ENCODE peak calls at places on chromosomes 3 and 15, in six cellular contexts. S, V, N, K, H and B are unnamed samples.

GRCh38 chr3:134860141-134860540 is 65.1 kb downstream of the EPHB1 start:
- DNase-seq in S (no peak), V (no peak), N (no peak), K (no peak), H (no peak), B (no peak)

GRCh38 chr3:97189835-97190234 is 375.4 kb downstream of the EPHA6 start:
- DNase-seq in S (no peak), V (no peak), N (no peak), K (no peak), H (no peak), B (no peak)

GRCh38 chr3:60456180-60456579 is 795.1 kb downstream of the FHIT start:
- DNase-seq in S (no peak), V (no peak), N (no peak), K (no peak), H (no peak), B (no peak)

GRCh38 chr3:156448300-156448699 is 106.6 kb downstream of the SSR3 start:
- DNase-seq in S (peak), V (peak), N (peak), K (no peak), H (peak), B (peak)

GRCh38 chr3:125367403-125368230 is 7.5 kb downstream of the ZNF148 start:
- DNase-seq in S (no peak), V (no peak), N (peak), K (no peak), H (no peak), B (no peak)

GRCh38 chr15:67133738-67134576 is 68.6 kb downstream of the SMAD3 start:
- DNase-seq in S (peak), V (peak), N (peak), K (no peak), H (peak), B (peak)

GRCh38 chr3:33751320-33751719 is 33.3 kb upstream of the CLASP2 start:
- DNase-seq in S (no peak), V (no peak), N (no peak), K (no peak), H (no peak), B (no peak)

GRCh38 chr15:58229297-58229768 is 91.2 kb downstream of the AQP9 start:
- DNase-seq in S (no peak), V (no peak), N (peak), K (no peak), H (no peak), B (no peak)

GRCh38 chr3:157088506-157089454 is 71.2 kb downstream of the CCNL1 start:
- DNase-seq in S (peak), V (peak), N (peak), K (peak), H (peak), B (peak)

GRCh38 chr3:33645060-33645841 is 72.8 kb downstream of the CLASP2 start:
- DNase-seq in S (peak), V (no peak), N (peak), K (no peak), H (peak), B (peak)

GRCh38 chr15:74414603-74415338 is 19.0 kb downstream of the SEMA7A start:
- DNase-seq in S (no peak), V (no peak), N (no peak), K (no peak), H (no peak), B (no peak)

GRCh38 chr3:175208316-175208715 is 349.2 kb downstream of the NAALADL2 start:
- DNase-seq in S (no peak), V (no peak), N (peak), K (no peak), H (no peak), B (no peak)

GRCh38 chr3:48989796-48990635 is at the start of gene P4HTM:
- DNase-seq in S (peak), V (peak), N (peak), K (peak), H (peak), B (peak)

GRCh38 chr3:71416868-71417267 is 166.7 kb downstream of the FOXP1 start:
- DNase-seq in S (peak), V (no peak), N (no peak), K (no peak), H (no peak), B (no peak)

GRCh38 chr3:98779936-98780335 is 16.8 kb downstream of the ST3GAL6 start:
- DNase-seq in S (no peak), V (no peak), N (peak), K (no peak), H (peak), B (peak)

GRCh38 chr15:31434418-31435255 is 108.0 kb downstream of the KLF13 start:
- DNase-seq in S (peak), V (peak), N (peak), K (peak), H (peak), B (peak)

GRCh38 chr3:19945405-19946290 is 1.2 kb upstream of the RAB5A start:
- DNase-seq in S (no peak), V (no peak), N (no peak), K (no peak), H (no peak), B (no peak)

GRCh38 chr3:174206607-174207192 is 652.4 kb upstream of the NAALADL2 start:
- DNase-seq in S (no peak), V (no peak), N (no peak), K (no peak), H (no peak), B (no peak)

GRCh38 chr15:72227720-72228119 is 3.3 kb downstream of the PKM start:
- DNase-seq in S (no peak), V (no peak), N (no peak), K (no peak), H (no peak), B (no peak)

GRCh38 chr15:90606641-90607040 is 76.9 kb downstream of the CRTC3 start:
- DNase-seq in S (no peak), V (no peak), N (no peak), K (no peak), H (no peak), B (no peak)

GRCh38 chr3:8777201-8777977 is 8.0 kb upstream of the OXTR start:
- DNase-seq in S (no peak), V (no peak), N (peak), K (no peak), H (no peak), B (no peak)

GRCh38 chr3:197356275-197356674 is 57.9 kb upstream of the DLG1 start:
- DNase-seq in S (no peak), V (no peak), N (no peak), K (no peak), H (no peak), B (no peak)

GRCh38 chr3:36868614-36869436 is 76.0 kb downstream of the TRANK1 start:
- DNase-seq in S (peak), V (peak), N (peak), K (peak), H (peak), B (peak)

GRCh38 chr3:123728014-123728413 is 143.2 kb upstream of the HACD2 start:
- DNase-seq in S (no peak), V (no peak), N (peak), K (no peak), H (no peak), B (no peak)

GRCh38 chr15:74489518-74490338 is 28.8 kb upstream of the UBL7 start:
- DNase-seq in S (peak), V (peak), N (peak), K (no peak), H (peak), B (peak)

GRCh38 chr3:64578384-64578783 is 109.4 kb downstream of the ADAMTS9 start:
- DNase-seq in S (no peak), V (no peak), N (no peak), K (no peak), H (peak), B (peak)

GRCh38 chr3:141401584-141402475 is 33.5 kb downstream of the ZBTB38 start:
- DNase-seq in S (peak), V (peak), N (no peak), K (no peak), H (no peak), B (no peak)
- H3K4me3 ChIP-seq in S (peak), V (peak), N (peak), K (peak), H (peak), B (peak)

DNA sequence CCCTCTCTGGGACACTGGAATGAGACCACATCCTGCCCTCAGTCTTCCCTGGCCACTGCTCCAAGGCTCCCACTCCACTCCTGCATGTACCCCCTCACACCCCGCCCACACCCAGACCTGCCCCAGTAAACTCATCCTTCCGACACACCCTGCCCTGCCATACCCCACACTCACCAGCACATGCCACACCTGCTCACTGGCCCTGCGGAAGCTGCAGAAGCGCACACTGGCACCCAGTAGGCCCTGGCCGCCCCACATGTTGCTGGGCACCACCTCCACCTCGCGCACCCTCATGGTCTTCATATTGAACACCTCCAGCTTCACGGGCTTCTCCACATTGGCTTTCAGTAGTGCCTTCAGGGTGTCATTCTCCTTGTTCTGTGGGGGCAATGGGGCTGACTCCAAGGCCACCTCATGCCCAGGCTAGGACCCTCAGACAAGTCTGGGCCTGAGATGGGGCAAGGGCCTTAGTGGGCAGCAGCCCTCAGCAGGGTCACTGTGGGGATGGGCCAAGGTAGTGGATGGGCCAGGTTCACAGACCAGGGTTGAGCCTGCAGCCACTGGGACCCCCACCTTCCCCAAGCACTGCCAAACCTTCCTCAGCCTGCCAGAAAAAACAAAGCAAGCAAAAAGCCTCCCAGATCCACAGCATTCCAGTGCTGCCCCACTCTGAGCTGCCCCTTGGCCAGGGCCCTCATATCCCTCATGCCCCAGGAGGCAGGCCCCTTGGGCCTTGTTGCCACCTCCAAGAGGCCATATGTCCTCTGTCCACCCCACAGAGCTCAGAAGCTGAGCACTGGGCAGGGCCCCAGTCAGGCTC is 4.7 kb downstream of the GORASP1 start:
- DNase-seq in S (no peak), V (no peak), N (no peak), K (no peak), H (no peak), B (no peak)
- H3K27ac ChIP-seq in S (no peak), V (no peak), N (no peak), K (no peak), H (no peak), B (no peak)

DNA sequence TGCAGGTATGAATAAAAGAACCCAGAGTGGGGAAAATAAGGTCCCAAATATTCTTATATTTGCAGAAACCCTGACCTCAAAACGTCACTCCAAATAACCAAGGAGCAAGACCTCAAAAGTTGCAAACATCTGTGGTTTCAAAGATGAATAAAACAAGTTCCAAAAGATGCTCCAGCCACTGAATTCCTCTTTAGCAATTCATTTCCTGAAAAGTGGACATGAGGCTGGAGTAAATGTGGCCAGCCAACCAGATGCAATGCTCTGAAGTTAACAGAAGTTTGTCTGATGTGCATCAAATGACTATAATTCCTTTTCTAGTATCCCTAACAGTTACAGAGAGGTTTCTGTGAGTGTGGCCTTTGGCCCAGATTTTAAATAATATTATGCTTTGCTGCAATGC is 71.2 kb upstream of the WNT5A start:
- DNase-seq in S (no peak), V (no peak), N (peak), K (no peak), H (no peak), B (peak)
- H3K4me3 ChIP-seq in S (no peak), V (no peak), N (no peak), K (no peak), H (no peak), B (no peak)

GRCh38 chr3:152270145-152270870 is 1.6 kb downstream of the MBNL1 start:
- DNase-seq in S (no peak), V (no peak), N (no peak), K (no peak), H (peak), B (no peak)

GRCh38 chr3:152271465-152272035 is 2.8 kb downstream of the MBNL1 start:
- DNase-seq in S (no peak), V (no peak), N (no peak), K (no peak), H (peak), B (no peak)

GRCh38 chr3:152269423-152270144 is 855 bp downstream of the MBNL1 start:
- DNase-seq in S (peak), V (peak), N (peak), K (peak), H (peak), B (peak)

GRCh38 chr3:152272771-152273242 is 4.1 kb downstream of the MBNL1 start:
- DNase-seq in S (no peak), V (no peak), N (peak), K (peak), H (peak), B (peak)

GRCh38 chr3:152270944-152271343 is 2.2 kb downstream of the MBNL1 start:
- DNase-seq in S (no peak), V (no peak), N (no peak), K (no peak), H (peak), B (no peak)
- H3K27ac ChIP-seq in S (peak), V (peak), N (peak), K (no peak), H (peak), B (peak)

DNA sequence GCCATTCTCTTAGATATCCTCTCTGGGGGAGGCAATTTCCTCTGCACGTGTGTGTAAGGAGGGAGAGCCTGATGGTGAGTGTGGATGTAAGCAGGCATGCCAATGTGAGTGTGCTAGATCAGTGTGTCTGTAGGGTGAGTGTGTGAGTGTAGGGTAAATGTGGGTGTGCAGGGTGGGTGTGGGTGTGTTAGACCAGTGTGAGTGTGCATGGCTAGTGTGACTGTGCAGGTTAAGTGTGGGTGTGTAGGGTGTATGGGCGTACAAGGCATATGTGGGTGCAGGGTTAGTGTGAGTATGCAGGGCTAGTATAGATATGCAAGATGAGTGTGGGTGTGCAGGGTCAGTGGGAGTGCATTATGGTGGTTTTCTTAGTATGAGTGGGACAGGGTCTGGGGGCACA is 48.4 kb downstream of the ATP2B2 start:
- DNase-seq in S (no peak), V (no peak), N (no peak), K (no peak), H (no peak), B (no peak)
- H3K4me3 ChIP-seq in S (no peak), V (no peak), N (no peak), K (no peak), H (no peak), B (no peak)

GRCh38 chr3:4656646-4657318 is 163.6 kb downstream of the ITPR1 start:
- DNase-seq in S (no peak), V (no peak), N (no peak), K (no peak), H (peak), B (no peak)
- H3K27ac ChIP-seq in S (no peak), V (no peak), N (no peak), K (no peak), H (peak), B (no peak)

GRCh38 chr3:62144482-62144881 is 228.9 kb downstream of the FEZF2 start:
- DNase-seq in S (no peak), V (no peak), N (no peak), K (no peak), H (peak), B (no peak)
- H3K4me3 ChIP-seq in S (no peak), V (no peak), N (no peak), K (no peak), H (no peak), B (no peak)

GRCh38 chr15:81301385-81301784 is 22.6 kb downstream of the STARD5 start:
- DNase-seq in S (no peak), V (no peak), N (no peak), K (no peak), H (no peak), B (no peak)
- H3K27ac ChIP-seq in S (peak), V (no peak), N (no peak), K (no peak), H (no peak), B (no peak)

DNA sequence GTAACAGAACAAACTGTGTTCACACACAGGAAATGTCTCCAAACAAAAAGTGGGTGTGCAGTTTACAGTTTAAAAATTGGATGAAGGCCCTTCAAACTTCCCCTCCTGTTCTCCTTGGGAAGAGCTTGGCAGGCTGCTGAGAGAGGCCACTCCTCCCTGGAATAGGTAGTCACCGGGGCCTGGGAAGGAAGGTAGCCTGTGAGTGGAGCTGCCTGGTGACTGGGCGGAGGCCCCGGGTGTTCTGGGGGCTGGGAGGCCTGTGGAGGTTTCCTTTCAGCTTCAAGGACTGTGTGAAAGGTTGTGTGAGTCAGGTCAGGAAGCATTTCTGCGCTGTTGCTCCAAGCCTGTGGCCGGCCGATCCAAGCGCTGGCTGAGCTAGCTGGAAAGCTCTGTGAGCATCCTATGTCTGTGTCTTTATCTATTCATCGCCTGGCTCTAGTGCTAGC is 14.1 kb downstream of the SLCO3A1 start:
- DNase-seq in S (no peak), V (no peak), N (peak), K (peak), H (no peak), B (peak)
- H3K4me3 ChIP-seq in S (no peak), V (no peak), N (no peak), K (no peak), H (no peak), B (no peak)